ENCODE peak calls at places on chromosomes 13 and 19, in eight cellular contexts. S is anterior cingulate cortex; M is NCI-H146; K is iPS DF 6.9; L is stimulated activated naive CD4-positive, alpha-beta T cell; Q is astrocyte of the cerebellum; P is DMS 273 treated with DMSO at 0.1 percent for 48 hours; H is GM04504. N is an unnamed sample.

GRCh38 chr13:113903912-113904311 is 40.0 kb upstream of the GAS6 start:
- DNase-seq in S (no peak), M (no peak), K (no peak), L (no peak), Q (no peak), P (no peak), H (no peak), N (no peak)

GRCh38 chr19:38277969-38278680 is 13.8 kb downstream of the SPINT2 start:
- DNase-seq in S (no peak), M (no peak), K (no peak), L (no peak), Q (no peak), P (no peak), H (peak), N (no peak)

GRCh38 chr19:54248016-54248601 is 5.5 kb upstream of the LILRA6 start:
- DNase-seq in S (no peak), M (no peak), K (no peak), L (no peak), Q (no peak), P (no peak), H (no peak), N (no peak)

GRCh38 chr13:19605161-19605955 is 28.1 kb upstream of the MPHOSPH8 start:
- DNase-seq in S (no peak), M (no peak), K (no peak), L (no peak), Q (peak), P (no peak), H (no peak), N (no peak)

GRCh38 chr19:58021541-58022282 is 12.1 kb upstream of the ZSCAN1 start:
- DNase-seq in S (no peak), M (peak), K (peak), L (no peak), Q (no peak), P (peak), H (no peak), N (no peak)

GRCh38 chr19:40685016-40685526 is 5.4 kb downstream of the NUMBL start:
- DNase-seq in S (no peak), M (no peak), K (no peak), L (no peak), Q (no peak), P (no peak), H (no peak), N (no peak)

GRCh38 chr19:5593245-5593962 is 25.7 kb upstream of the TINCR start:
- DNase-seq in S (no peak), M (no peak), K (no peak), L (no peak), Q (no peak), P (no peak), H (no peak), N (no peak)

GRCh38 chr19:33641956-33642498 is 20.3 kb downstream of the CHST8 start:
- DNase-seq in S (no peak), M (no peak), K (no peak), L (no peak), Q (no peak), P (no peak), H (no peak), N (no peak)

GRCh38 chr13:38566526-38566925 is 120.4 kb upstream of the FREM2 start:
- DNase-seq in S (no peak), M (peak), K (no peak), L (no peak), Q (no peak), P (no peak), H (no peak), N (no peak)

GRCh38 chr13:80753951-80754350 is 413.0 kb upstream of the SPRY2 start:
- DNase-seq in S (no peak), M (no peak), K (no peak), L (no peak), Q (no peak), P (peak), H (no peak), N (peak)

GRCh38 chr13:91817250-91817649 is 418.8 kb downstream of the GPC5 start:
- DNase-seq in S (no peak), M (peak), K (no peak), L (no peak), Q (no peak), P (peak), H (no peak), N (no peak)

GRCh38 chr13:113207890-113208423 is 512 bp downstream of the PCID2 start:
- DNase-seq in S (no peak), M (peak), K (no peak), L (no peak), Q (no peak), P (no peak), H (no peak), N (no peak)

GRCh38 chr13:34772881-34773280 is 169.2 kb upstream of the NBEA start:
- DNase-seq in S (no peak), M (peak), K (no peak), L (no peak), Q (no peak), P (no peak), H (no peak), N (no peak)

GRCh38 chr13:22082030-22082429 is 411.2 kb downstream of the FGF9 start:
- DNase-seq in S (no peak), M (no peak), K (no peak), L (no peak), Q (no peak), P (no peak), H (no peak), N (no peak)

GRCh38 chr19:54168174-54168917 is 4.6 kb downstream of the TMC4 start:
- DNase-seq in S (peak), M (peak), K (no peak), L (peak), Q (peak), P (peak), H (no peak), N (peak)

GRCh38 chr13:113410472-113411201 is 42.7 kb downstream of the ADPRHL1 start:
- DNase-seq in S (no peak), M (peak), K (no peak), L (no peak), Q (peak), P (no peak), H (peak), N (peak)

GRCh38 chr13:74246398-74246975 is 112.3 kb upstream of the KLF12 start:
- DNase-seq in S (no peak), M (no peak), K (no peak), L (no peak), Q (peak), P (no peak), H (no peak), N (peak)

GRCh38 chr13:20473139-20473538 is 52.5 kb downstream of the CRYL1 start:
- DNase-seq in S (no peak), M (no peak), K (no peak), L (no peak), Q (no peak), P (no peak), H (no peak), N (no peak)

GRCh38 chr19:33373701-33374405 is at the start of gene CEBPG:
- DNase-seq in S (no peak), M (peak), K (no peak), L (peak), Q (no peak), P (no peak), H (no peak), N (no peak)

GRCh38 chr19:2820112-2820702 is 539 bp downstream of the ZNF554 start:
- DNase-seq in S (no peak), M (peak), K (no peak), L (no peak), Q (no peak), P (no peak), H (no peak), N (no peak)

GRCh38 chr19:55641376-55642152 is 762 bp downstream of the ZNF580 start:
- DNase-seq in S (no peak), M (peak), K (no peak), L (peak), Q (no peak), P (no peak), H (no peak), N (no peak)

GRCh38 chr13:63864171-63864902 is 2448.7 kb upstream of the PCDH20 start:
- DNase-seq in S (no peak), M (no peak), K (no peak), L (no peak), Q (no peak), P (no peak), H (no peak), N (no peak)

GRCh38 chr19:19587776-19588175 is 30.7 kb downstream of the PBX4 start:
- DNase-seq in S (no peak), M (no peak), K (no peak), L (no peak), Q (no peak), P (peak), H (no peak), N (no peak)

GRCh38 chr13:71067164-71067815 is 799.7 kb downstream of the DACH1 start:
- DNase-seq in S (no peak), M (peak), K (no peak), L (no peak), Q (no peak), P (peak), H (no peak), N (no peak)

GRCh38 chr13:21034602-21035190 is 26.7 kb downstream of the LATS2 start:
- DNase-seq in S (no peak), M (no peak), K (peak), L (no peak), Q (no peak), P (no peak), H (no peak), N (no peak)

GRCh38 chr19:58328999-58329398 is 2.2 kb downstream of the ZSCAN22 start:
- DNase-seq in S (no peak), M (peak), K (no peak), L (no peak), Q (no peak), P (no peak), H (no peak), N (no peak)

N was measured in smooth muscle cell of the brain vasculature.